ENCODE peak calls at places on chromosomes 1 and 21, in six cellular contexts. K is neural crest cell, X is T-helper 2 cell, O is left lobe of liver, Q is aorta, V is NCI-H1092. N is an unnamed sample.

GRCh38 chr1:209157514-209158285 is 425.8 kb upstream of the CAMK1G start:
- DNase-seq in K (no peak), X (no peak), O (no peak), Q (no peak), V (no peak), N (no peak)

GRCh38 chr1:76862447-76862846 is 4.8 kb upstream of the ST6GALNAC5 start:
- DNase-seq in K (no peak), X (no peak), O (no peak), Q (no peak), V (no peak), N (no peak)

GRCh38 chr1:206892351-206892984 is 4.8 kb upstream of the IL24 start:
- DNase-seq in K (no peak), X (no peak), O (no peak), Q (no peak), V (no peak), N (no peak)

GRCh38 chr1:74343191-74343590 is 108.0 kb downstream of the TNNI3K start:
- DNase-seq in K (no peak), X (no peak), O (no peak), Q (no peak), V (peak; percentile 86), N (peak; percentile 54)

GRCh38 chr1:154962238-154962678 is 676 bp upstream of the PYGO2 start:
- DNase-seq in K (no peak), X (no peak), O (no peak), Q (peak; percentile 48), V (no peak), N (no peak)

GRCh38 chr1:100615686-100616085 is 77.7 kb downstream of the GPR88 start:
- DNase-seq in K (no peak), X (no peak), O (no peak), Q (no peak), V (no peak), N (no peak)

GRCh38 chr21:46667191-46667734 is 31.8 kb downstream of the PRMT2 start:
- DNase-seq in K (no peak), X (no peak), O (no peak), Q (no peak), V (no peak), N (no peak)

GRCh38 chr21:21801921-21802320 is 803.7 kb downstream of the NCAM2 start:
- DNase-seq in K (no peak), X (no peak), O (no peak), Q (no peak), V (no peak), N (no peak)

GRCh38 chr1:230069813-230070212 is 2.8 kb downstream of the GALNT2 start:
- DNase-seq in K (no peak), X (no peak), O (peak; percentile 62), Q (no peak), V (no peak), N (no peak)

GRCh38 chr1:37958690-37959089 is 11.8 kb upstream of the INPP5B start:
- DNase-seq in K (no peak), X (no peak), O (no peak), Q (no peak), V (no peak), N (no peak)

N was measured in ecto neural progenitor cell.